ENCODE peak calls at places on chromosomes 5 and 9, in four cellular contexts. J, U, W and B are unnamed samples.

GRCh38 chr5:6542421-6543345 is 90.2 kb downstream of the NSUN2 start:
- DNase-seq in J (no peak), W (no peak), U (no peak), B (no peak)

GRCh38 chr9:136582977-136583735 is 37.3 kb upstream of the NOTCH1 start:
- DNase-seq in U (no peak), W (no peak), J (no peak), B (no peak)

GRCh38 chr5:116759860-116760644 is 185.4 kb upstream of the SEMA6A start:
- DNase-seq in J (peak), U (peak), W (no peak), B (no peak)

GRCh38 chr9:78278177-78278777 is 18.6 kb upstream of the PSAT1 start:
- DNase-seq in J (peak), U (no peak), W (no peak), B (no peak)

GRCh38 chr9:95031711-95032461 is 285.6 kb downstream of the FANCC start:
- DNase-seq in J (peak), W (no peak), U (no peak), B (no peak)

GRCh38 chr9:134189475-134190231 is 25.3 kb upstream of the RNU6ATAC start:
- DNase-seq in J (no peak), U (no peak), W (no peak), B (no peak)

GRCh38 chr5:45399041-45399440 is 297.1 kb downstream of the HCN1 start:
- DNase-seq in U (no peak), W (peak), J (no peak), B (no peak)

GRCh38 chr5:126535856-126536545 is 59.0 kb downstream of the ALDH7A1 start:
- DNase-seq in U (no peak), W (peak), J (no peak), B (no peak)

GRCh38 chr5:579211-579610 is 32.9 kb upstream of the CEP72 start:
- DNase-seq in W (no peak), U (no peak), J (no peak), B (no peak)

GRCh38 chr9:93132287-93132927 is 1.6 kb downstream of the NINJ1 start:
- DNase-seq in J (no peak), U (no peak), W (no peak), B (no peak)

GRCh38 chr9:33331411-33331891 is 41.1 kb downstream of the NFX1 start:
- DNase-seq in W (no peak), J (no peak), U (no peak), B (no peak)

GRCh38 chr9:132094314-132094791 is 14.7 kb upstream of the MED27 start:
- DNase-seq in J (no peak), W (no peak), U (no peak), B (no peak)

GRCh38 chr5:150593593-150593992 is 46.9 kb upstream of the SYNPO start:
- DNase-seq in W (no peak), J (no peak), U (no peak), B (no peak)

GRCh38 chr9:98328141-98328540 is 72.7 kb upstream of the TBC1D2 start:
- DNase-seq in U (no peak), J (no peak), W (no peak), B (no peak)

GRCh38 chr5:59479084-59479483 is 414.4 kb downstream of the PDE4D start:
- DNase-seq in W (no peak), U (no peak), J (no peak), B (no peak)
- TF ChIP-seq SUZ12 in W (no peak), U (no peak), J (no peak), B (no peak)

GRCh38 chr9:2253814-2254550 is 238.8 kb downstream of the SMARCA2 start:
- DNase-seq in J (no peak), W (no peak), U (no peak), B (no peak)

GRCh38 chr9:2243666-2244555 is 228.8 kb downstream of the SMARCA2 start:
- DNase-seq in J (no peak), U (no peak), W (no peak), B (no peak)

GRCh38 chr9:2242778-2243395 is 227.7 kb downstream of the SMARCA2 start:
- DNase-seq in W (no peak), U (no peak), J (no peak), B (no peak)

DNA sequence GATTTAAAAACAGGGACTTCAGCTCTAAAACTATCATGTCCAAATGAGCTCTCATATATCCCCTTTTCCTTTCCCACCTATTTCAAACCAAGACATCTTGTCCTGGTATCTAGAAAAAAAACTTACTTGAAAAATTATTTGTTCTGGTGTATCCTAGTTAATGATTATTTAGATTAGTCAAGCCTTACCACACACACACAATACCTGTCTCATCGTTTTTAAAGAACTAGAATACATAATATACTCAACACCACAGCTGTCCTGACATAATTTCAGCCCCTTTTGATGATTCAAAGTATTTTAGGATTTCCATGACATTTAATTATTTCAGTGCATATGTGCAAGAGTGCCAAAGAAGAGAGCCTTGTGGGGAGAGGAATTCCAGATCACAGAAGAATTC is 233.6 kb downstream of the SMARCA2 start:
- DNase-seq in J (no peak), W (no peak), U (no peak), B (no peak)
- TF ChIP-seq SUZ12 in J (no peak), W (no peak), U (no peak), B (no peak)

GRCh38 chr5:134647750-134648424 is 698 bp upstream of the SEC24A start:
- DNase-seq in U (no peak), W (no peak), J (peak), B (peak)

GRCh38 chr5:134648425-134649162 is at the start of gene SEC24A:
- DNase-seq in W (peak), U (peak), J (peak), B (no peak)

GRCh38 chr5:134638760-134639201 is 6.2 kb upstream of the SAR1B start:
- DNase-seq in J (peak), U (no peak), W (no peak), B (no peak)

GRCh38 chr5:134637106-134637721 is 4.6 kb upstream of the SAR1B start:
- DNase-seq in W (no peak), U (no peak), J (no peak), B (no peak)

GRCh38 chr5:134642931-134643530 is 5.6 kb upstream of the SEC24A start:
- DNase-seq in U (no peak), J (no peak), W (no peak), B (peak)
- TF ChIP-seq SUZ12 in U (no peak), J (no peak), W (no peak), B (no peak)

DNA sequence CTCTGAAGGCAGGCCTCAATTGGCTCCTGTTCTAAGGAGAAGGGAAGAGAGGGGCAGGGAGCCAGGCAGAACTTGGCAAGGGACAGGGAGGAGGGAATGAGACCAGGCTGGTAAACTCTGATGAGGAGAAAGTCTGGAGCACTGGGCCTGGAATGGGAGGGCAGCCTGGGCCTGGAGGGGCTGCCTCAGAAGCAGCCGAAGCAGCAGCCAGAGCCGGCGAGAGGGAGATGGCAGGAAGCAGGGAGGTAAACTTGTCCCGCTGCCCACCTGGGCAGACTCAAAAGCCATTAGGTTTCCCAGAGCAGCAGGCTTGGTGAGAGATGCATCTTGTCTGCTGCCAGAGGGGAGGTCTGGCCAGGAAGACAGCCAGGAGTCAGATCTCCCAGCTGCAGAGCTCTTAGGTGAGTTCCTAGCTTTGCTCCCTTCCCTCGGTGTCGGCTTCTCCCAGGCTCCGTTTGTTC is 37.0 kb upstream of the CRB2 start:
- DNase-seq in W (no peak), J (no peak), U (no peak), B (no peak)
- TF ChIP-seq SUZ12 in W (no peak), J (no peak), U (no peak), B (no peak)

DNA sequence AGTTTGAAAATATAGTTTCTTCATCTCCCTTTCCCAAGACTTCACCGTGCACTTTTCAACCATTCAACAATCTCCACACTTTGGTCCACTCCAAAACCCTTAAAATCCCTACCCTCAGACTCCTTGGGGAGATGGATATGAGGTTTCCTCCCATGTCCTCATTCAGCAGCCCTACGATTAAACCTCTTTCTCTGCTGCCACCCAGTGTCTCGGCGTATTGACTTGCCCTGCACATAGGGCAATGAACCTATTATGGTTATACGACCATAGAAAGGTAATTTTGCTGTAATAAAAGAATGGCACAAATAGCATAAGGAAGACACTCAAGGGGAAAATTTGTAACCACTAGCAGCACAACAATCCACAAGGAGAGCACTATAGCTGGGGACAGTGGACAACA is 803.5 kb downstream of the TLE1 start:
- DNase-seq in W (no peak), J (no peak), U (no peak), B (no peak)
- TF ChIP-seq SUZ12 in W (no peak), J (no peak), U (no peak), B (no peak)